ENCODE peak calls at places on chromosomes 12 and 14, in six cellular contexts. O is dorsolateral prefrontal cortex; W is B cell; B is NCI-H1417; G is activated naive CD4-positive, alpha-beta T cell treated with Interleukin-2 at 50 U/mL for 16 hours; R is EH. T is an unnamed sample.
A peak's percentile ranks its signal among the peaks of the same experiment; 100 is the strongest.

GRCh38 chr12:110533607-110534006 is 31.5 kb downstream of the RAD9B start:
- DNase-seq in G (no peak), O (no peak), R (peak; percentile 45), W (no peak), B (no peak), T (no peak)

GRCh38 chr12:53096761-53097160 is 706 bp upstream of the IGFBP6 start:
- DNase-seq in W (no peak), G (no peak), B (no peak), O (no peak), R (no peak), T (no peak)

GRCh38 chr12:95874452-95874851 is 15.7 kb downstream of the SNRPF start:
- DNase-seq in B (no peak), W (no peak), R (no peak), G (no peak), O (no peak), T (no peak)

GRCh38 chr14:23117371-23118020 is 1.6 kb downstream of the CEBPE start:
- DNase-seq in O (no peak), G (no peak), R (no peak), B (no peak), W (no peak), T (no peak)

GRCh38 chr12:111094157-111094772 is 173.9 kb upstream of the MYL2 start:
- DNase-seq in W (no peak), R (no peak), B (no peak), O (no peak), G (no peak), T (no peak)

GRCh38 chr12:27343255-27344000 is 10.8 kb downstream of the BMAL2 start:
- DNase-seq in B (no peak), G (no peak), R (peak; percentile 93), W (no peak), O (no peak), T (no peak)

GRCh38 chr12:7832059-7832696 is 40.5 kb downstream of the SLC2A14 start:
- DNase-seq in W (peak; percentile 41), R (peak; percentile 69), G (peak; percentile 7), O (no peak), B (peak; percentile 1), T (peak; percentile 66)

GRCh38 chr12:4648099-4648498 is 752 bp downstream of the AKAP3 start:
- DNase-seq in B (no peak), G (no peak), O (no peak), W (no peak), R (peak; percentile 3), T (no peak)

GRCh38 chr12:90970471-90970870 is 15.5 kb upstream of the CCER1 start:
- DNase-seq in G (no peak), R (peak; percentile 20), O (no peak), W (no peak), B (no peak), T (no peak)

GRCh38 chr12:121579981-121580868 is 598 bp downstream of the KDM2B start:
- DNase-seq in B (peak; percentile 86), W (peak; percentile 77), G (peak; percentile 73), O (peak; percentile 75), R (peak; percentile 77), T (peak; percentile 76)

GRCh38 chr14:106872619-106873446 is 1346.5 kb downstream of the TMEM121 start:
- DNase-seq in R (no peak), B (peak; percentile 56), G (peak; percentile 90), W (peak; percentile 84), O (no peak), T (peak; percentile 54)

GRCh38 chr14:67522270-67522669 is 10.8 kb upstream of the PLEKHH1 start:
- DNase-seq in R (no peak), O (no peak), G (no peak), W (no peak), B (no peak), T (no peak)

GRCh38 chr12:65741662-65742480 is 82.4 kb upstream of the HMGA2 start:
- DNase-seq in G (peak; percentile 2), R (peak; percentile 65), B (peak; percentile 19), W (no peak), O (no peak), T (peak; percentile 80)

GRCh38 chr12:109139360-109139759 is 23.0 kb downstream of the ACACB start:
- DNase-seq in G (no peak), W (no peak), R (no peak), B (no peak), O (no peak), T (no peak)

GRCh38 chr12:54075974-54076373 is 22.3 kb downstream of the HOXC4 start:
- DNase-seq in O (no peak), R (no peak), B (no peak), W (no peak), G (no peak), T (peak; percentile 5)

GRCh38 chr14:59037620-59038019 is 150.8 kb upstream of the DAAM1 start:
- DNase-seq in B (no peak), W (no peak), R (no peak), G (no peak), O (no peak), T (no peak)

GRCh38 chr14:91282954-91283645 is 38.6 kb upstream of the GPR68 start:
- DNase-seq in B (no peak), O (no peak), W (no peak), R (peak; percentile 2), G (no peak), T (no peak)

GRCh38 chr12:6954316-6954710 is 3.2 kb downstream of the PTPN6 start:
- DNase-seq in W (no peak), O (no peak), R (no peak), G (no peak), B (no peak), T (no peak)

T was measured in GM13977.